ENCODE peak calls at places on chromosomes 7 and 10, in four cellular contexts. V, Y, L and U are unnamed samples.

GRCh38 chr10:22002531-22003110 is 909 bp downstream of the DNAJC1 start:
- DNase-seq in V (peak), Y (no peak), L (no peak), U (no peak)

GRCh38 chr7:100679927-100680588 is 6.5 kb downstream of the GNB2 start:
- DNase-seq in V (peak), Y (no peak), L (no peak), U (no peak)

GRCh38 chr7:155506854-155507337 is 39.5 kb downstream of the CNPY1 start:
- DNase-seq in V (no peak), Y (no peak), L (no peak), U (no peak)

GRCh38 chr7:139058963-139059362 is 23.1 kb upstream of the ZC3HAV1L start:
- DNase-seq in V (peak), Y (no peak), L (no peak), U (no peak)

GRCh38 chr7:116438274-116438673 is 61.3 kb upstream of the CAV2 start:
- DNase-seq in V (peak), Y (no peak), L (no peak), U (no peak)

GRCh38 chr7:80922254-80923049 is 3.6 kb upstream of the SEMA3C start:
- DNase-seq in V (no peak), Y (no peak), L (no peak), U (no peak)

GRCh38 chr7:8178353-8178752 is 83.6 kb downstream of the ICA1 start:
- DNase-seq in V (no peak), Y (no peak), L (no peak), U (no peak)

GRCh38 chr10:119401671-119402395 is 140.7 kb downstream of the RGS10 start:
- DNase-seq in V (peak), Y (peak), L (no peak), U (no peak)

GRCh38 chr10:95246582-95247051 is 44.2 kb downstream of the PDLIM1 start:
- DNase-seq in V (peak), Y (peak), L (no peak), U (peak)

GRCh38 chr10:112189465-112189864 is 5.9 kb upstream of the GPAM start:
- DNase-seq in V (no peak), Y (no peak), L (no peak), U (no peak)

GRCh38 chr7:155398944-155399343 is 59.0 kb upstream of the EN2 start:
- DNase-seq in V (no peak), Y (no peak), L (no peak), U (no peak)

GRCh38 chr10:51705774-51706173 is 6.4 kb upstream of the CSTF2T start:
- DNase-seq in V (peak), Y (no peak), L (no peak), U (no peak)

GRCh38 chr7:158284121-158284520 is 303.5 kb downstream of the PTPRN2 start:
- DNase-seq in V (no peak), Y (no peak), L (no peak), U (no peak)

GRCh38 chr10:88890681-88891371 is 10.8 kb downstream of the STAMBPL1 start:
- DNase-seq in V (no peak), Y (no peak), L (no peak), U (no peak)

GRCh38 chr7:95793658-95794057 is 21.3 kb downstream of the DYNC1I1 start:
- DNase-seq in V (no peak), Y (no peak), L (no peak), U (no peak)

GRCh38 chr10:117804470-117805011 is 242.2 kb downstream of the RAB11FIP2 start:
- DNase-seq in V (no peak), Y (no peak), L (no peak), U (no peak)

GRCh38 chr7:1611708-1612241 is 41.9 kb upstream of the PSMG3 start:
- DNase-seq in V (peak), Y (no peak), L (no peak), U (no peak)

GRCh38 chr10:86224354-86225097 is 142.1 kb downstream of the GRID1 start:
- DNase-seq in V (no peak), Y (no peak), L (no peak), U (no peak)

GRCh38 chr7:128005117-128005516 is 26.1 kb downstream of the LRRC4 start:
- DNase-seq in V (no peak), Y (no peak), L (no peak), U (no peak)

GRCh38 chr7:20219446-20220292 is 2.5 kb upstream of the MACC1 start:
- DNase-seq in V (peak), Y (peak), L (no peak), U (no peak)

GRCh38 chr10:87794285-87794684 is 23.7 kb downstream of the ATAD1 start:
- DNase-seq in V (peak), Y (no peak), L (no peak), U (no peak)

GRCh38 chr10:3238115-3238871 is 65.7 kb upstream of the PITRM1 start:
- DNase-seq in V (no peak), Y (no peak), L (no peak), U (no peak)

GRCh38 chr7:92925876-92926696 is 89.7 kb upstream of the CDK6 start:
- DNase-seq in V (no peak), Y (no peak), L (no peak), U (no peak)

GRCh38 chr7:29255199-29255838 is 60.7 kb downstream of the CHN2 start:
- DNase-seq in V (no peak), Y (no peak), L (no peak), U (no peak)

DNA sequence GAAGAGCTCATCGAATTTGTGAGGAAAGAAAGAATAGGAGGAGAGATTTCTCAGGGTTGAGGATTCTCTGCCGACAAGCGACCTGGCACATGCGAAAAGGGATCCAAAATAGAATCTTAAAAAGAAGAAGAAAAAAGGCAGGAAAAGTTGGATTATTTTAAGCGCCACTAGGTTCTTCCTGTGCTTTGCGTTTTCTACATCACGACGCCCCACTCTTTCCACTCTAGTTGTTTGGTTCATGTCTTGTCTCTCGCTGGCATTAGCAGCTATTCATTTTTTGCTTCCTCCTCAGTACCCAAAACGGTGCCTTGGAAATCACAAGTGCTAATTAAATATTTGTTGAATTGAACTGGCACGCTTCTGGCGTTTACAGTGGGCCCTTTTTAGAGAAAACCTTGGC is 674 bp upstream of the FRA10AC1 start:
- DNase-seq in V (peak), Y (no peak), L (no peak), U (no peak)
- TF ChIP-seq CTCF in V (no peak), Y (no peak), L (no peak), U (no peak)

GRCh38 chr7:110205899-110206298 is 885.0 kb upstream of the LRRN3 start:
- DNase-seq in V (no peak), Y (no peak), L (no peak), U (no peak)

GRCh38 chr7:110204527-110204926 is 886.4 kb upstream of the LRRN3 start:
- DNase-seq in V (no peak), Y (no peak), L (no peak), U (no peak)
- TF ChIP-seq CTCF in V (no peak), Y (no peak), L (peak), U (no peak)

DNA sequence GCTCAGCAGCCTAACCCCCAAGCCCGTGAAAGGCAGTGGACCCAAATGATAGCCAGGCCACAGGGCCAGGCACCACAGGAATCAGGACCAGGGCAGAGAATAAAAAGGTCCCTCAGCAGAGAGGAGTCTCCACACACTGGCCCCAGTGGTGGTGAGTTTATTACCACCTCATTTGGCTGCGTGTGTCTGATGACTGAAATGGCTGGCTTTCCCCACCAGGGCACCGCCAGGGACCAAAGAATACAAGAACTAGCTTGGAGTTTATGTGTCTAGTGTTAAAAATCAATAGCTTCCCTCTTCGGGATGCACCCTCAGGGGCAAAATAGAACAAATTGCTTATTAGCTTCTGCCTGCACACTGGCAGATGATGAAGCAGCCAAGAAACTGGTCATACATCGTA is 223.8 kb upstream of the ZMIZ1 start:
- DNase-seq in V (no peak), Y (no peak), L (no peak), U (no peak)
- TF ChIP-seq CTCF in V (no peak), Y (no peak), L (no peak), U (no peak)

GRCh38 chr10:120613180-120613579 is 156.2 kb downstream of the PLPP4 start:
- DNase-seq in V (no peak), Y (no peak), L (no peak), U (no peak)
- TF ChIP-seq CTCF in V (no peak), Y (no peak), L (no peak), U (no peak)

GRCh38 chr10:113331971-113332370 is 220.9 kb upstream of the HABP2 start:
- DNase-seq in V (peak), Y (no peak), L (no peak), U (no peak)
- TF ChIP-seq CTCF in V (no peak), Y (no peak), L (no peak), U (no peak)

GRCh38 chr10:31804416-31804815 is 124.2 kb downstream of the ARHGAP12 start:
- DNase-seq in V (peak), Y (no peak), L (no peak), U (no peak)

GRCh38 chr10:31803606-31804195 is 124.9 kb downstream of the ARHGAP12 start:
- DNase-seq in V (peak), Y (no peak), L (no peak), U (no peak)

GRCh38 chr10:31808258-31809218 is 120.1 kb downstream of the ARHGAP12 start:
- DNase-seq in V (peak), Y (no peak), L (no peak), U (no peak)
- TF ChIP-seq CTCF in V (peak), Y (peak), L (peak), U (no peak)

GRCh38 chr10:7218974-7219373 is 191.9 kb downstream of the SFMBT2 start:
- DNase-seq in V (no peak), Y (no peak), L (no peak), U (no peak)
- TF ChIP-seq CTCF in V (no peak), Y (no peak), L (peak), U (no peak)

GRCh38 chr10:100998991-100999741 is 442 bp upstream of the LZTS2 start:
- DNase-seq in V (peak), Y (peak), L (no peak), U (no peak)
- TF ChIP-seq CTCF in V (peak), Y (peak), L (peak), U (peak)

GRCh38 chr7:101882595-101883564 is 65.5 kb downstream of the CUX1 start:
- DNase-seq in V (peak), Y (peak), L (peak), U (peak)
- TF ChIP-seq CTCF in V (no peak), Y (no peak), L (no peak), U (no peak)